ENCODE peak calls at places on chromosomes 13 and 19, in four cellular contexts. H is HCT116, C is HepG2, M is Panc1. B is an unnamed sample.

GRCh38 chr19:9842834-9843625 is 7.9 kb downstream of the PIN1 start:
- DNase-seq in C (no peak), H (no peak), M (no peak), B (no peak)

GRCh38 chr19:47158879-47159509 is 28.4 kb downstream of the SAE1 start:
- DNase-seq in H (no peak), C (no peak), M (no peak), B (no peak)

GRCh38 chr13:110571897-110572777 is 10.6 kb upstream of the RAB20 start:
- DNase-seq in C (no peak), M (no peak), H (no peak), B (no peak)

GRCh38 chr13:110125157-110125556 is 181.8 kb downstream of the COL4A1 start:
- DNase-seq in C (no peak), H (no peak), M (no peak), B (no peak)

GRCh38 chr19:47757617-47758432 is 12.5 kb downstream of the NOP53 start:
- DNase-seq in M (no peak), C (peak), H (no peak), B (no peak)

GRCh38 chr19:53094749-53095575 is 8.3 kb downstream of the ZNF160 start:
- DNase-seq in C (no peak), H (no peak), M (no peak), B (peak)

GRCh38 chr19:55005684-55006488 is 32.2 kb downstream of the GP6 start:
- DNase-seq in M (no peak), H (peak), C (peak), B (peak)

GRCh38 chr13:39810091-39810877 is 154.8 kb downstream of the COG6 start:
- DNase-seq in H (no peak), C (no peak), M (no peak), B (no peak)

GRCh38 chr19:39297931-39298634 is 1.9 kb downstream of the IFNL1 start:
- DNase-seq in C (no peak), M (no peak), H (no peak), B (no peak)

GRCh38 chr13:73224708-73225107 is 165.9 kb downstream of the KLF5 start:
- DNase-seq in H (no peak), C (no peak), M (no peak), B (no peak)

GRCh38 chr19:50377051-50377441 is 789 bp downstream of the NR1H2 start:
- DNase-seq in C (peak), H (peak), M (no peak), B (peak)

GRCh38 chr19:38277549-38277948 is 13.2 kb downstream of the SPINT2 start:
- DNase-seq in H (no peak), C (no peak), M (no peak), B (no peak)

GRCh38 chr19:38277969-38278680 is 13.8 kb downstream of the SPINT2 start:
- DNase-seq in H (no peak), M (no peak), C (no peak), B (no peak)

GRCh38 chr19:38274734-38275133 is 10.4 kb downstream of the SPINT2 start:
- DNase-seq in H (no peak), M (no peak), C (no peak), B (no peak)

GRCh38 chr19:38278751-38279150 is 14.4 kb downstream of the SPINT2 start:
- DNase-seq in M (no peak), C (no peak), H (no peak), B (no peak)

DNA sequence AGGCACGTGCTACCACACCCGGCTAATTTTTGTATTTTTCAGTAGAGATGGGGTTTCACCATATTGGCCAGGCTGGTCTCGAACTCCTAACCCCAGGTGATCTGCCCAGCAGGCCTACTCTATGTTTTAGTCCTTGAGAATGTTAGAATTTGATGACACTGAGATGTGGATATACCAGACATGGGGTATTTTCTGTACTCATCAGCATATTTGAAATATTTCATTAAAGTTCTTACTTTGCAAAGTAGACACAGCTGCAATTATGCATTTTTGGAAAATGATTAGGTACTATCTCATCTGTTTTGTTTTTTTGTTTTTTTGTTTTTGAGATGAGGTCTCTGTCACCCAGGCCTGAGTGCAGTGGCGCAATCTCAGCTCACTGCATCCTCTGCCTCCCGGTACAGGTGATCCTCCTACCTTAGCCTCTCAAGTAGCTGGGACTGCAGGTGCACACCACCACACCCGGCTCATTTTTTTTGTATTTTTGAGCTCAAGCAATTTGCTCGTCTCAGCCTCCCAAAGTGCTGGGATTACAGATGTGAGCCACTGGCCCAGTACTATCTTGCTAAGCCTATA is 12.7 kb downstream of the SPINT2 start:
- DNase-seq in H (no peak), C (no peak), M (no peak), B (no peak)
- TF ChIP-seq TCF7L2 in H (no peak), C (no peak), M (no peak), B (no peak)

DNA sequence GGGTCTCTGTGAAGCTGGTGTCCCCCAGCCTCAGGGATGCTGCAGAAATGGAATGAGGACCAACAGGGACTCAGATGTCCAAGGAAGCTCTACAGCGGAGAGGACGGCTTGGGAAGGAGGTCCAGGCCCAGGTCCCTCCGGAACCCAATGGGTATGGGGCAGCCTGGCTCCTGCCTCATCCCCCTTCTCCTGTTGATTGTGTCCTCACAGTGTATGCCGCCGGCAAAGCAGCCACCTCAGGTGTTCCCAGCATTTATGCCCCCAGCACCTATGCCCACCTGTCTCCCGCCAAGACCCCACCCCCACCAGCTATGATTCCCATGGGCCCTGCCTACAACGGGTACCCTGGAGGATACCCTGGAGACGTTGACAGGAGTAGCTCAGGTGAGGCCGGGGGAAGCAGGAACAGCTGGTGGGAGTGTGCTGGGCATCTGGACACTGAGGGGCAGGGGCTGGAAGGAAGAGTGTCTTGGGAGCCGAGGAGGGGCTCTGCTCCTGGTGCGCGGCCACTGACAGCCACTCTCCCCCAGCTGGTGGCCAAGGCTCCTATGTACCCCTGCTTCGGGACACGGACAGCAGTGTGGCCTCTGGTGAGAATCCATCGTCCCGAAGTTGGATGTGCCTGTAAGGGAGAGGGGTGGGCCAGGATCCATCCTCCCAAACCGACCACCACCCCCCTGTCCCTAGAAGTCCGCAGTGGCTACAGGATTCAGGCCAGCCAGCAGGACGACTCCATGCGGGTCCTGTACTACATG is 2.4 kb upstream of the USF2 start:
- DNase-seq in M (no peak), H (no peak), C (no peak), B (no peak)
- TF ChIP-seq TCF7L2 in M (no peak), H (no peak), C (no peak), B (no peak)

GRCh38 chr13:35780613-35781012 is 304.1 kb upstream of the MAB21L1 start:
- DNase-seq in H (no peak), C (no peak), M (no peak), B (no peak)
- TF ChIP-seq TCF7L2 in H (no peak), C (no peak), M (no peak), B (no peak)

GRCh38 chr19:4184718-4185352 is 2.3 kb downstream of the ANKRD24 start:
- DNase-seq in C (no peak), M (no peak), H (no peak), B (no peak)

GRCh38 chr19:4185413-4186086 is 3.1 kb downstream of the ANKRD24 start:
- DNase-seq in M (no peak), H (no peak), C (no peak), B (no peak)

GRCh38 chr19:4182082-4182926 is at the start of the genes ANKRD24 and SIRT6:
- DNase-seq in H (peak), C (peak), M (peak), B (peak)

GRCh38 chr19:4186087-4186993 is 3.9 kb downstream of the ANKRD24 start:
- DNase-seq in M (no peak), H (peak), C (peak), B (peak)

DNA sequence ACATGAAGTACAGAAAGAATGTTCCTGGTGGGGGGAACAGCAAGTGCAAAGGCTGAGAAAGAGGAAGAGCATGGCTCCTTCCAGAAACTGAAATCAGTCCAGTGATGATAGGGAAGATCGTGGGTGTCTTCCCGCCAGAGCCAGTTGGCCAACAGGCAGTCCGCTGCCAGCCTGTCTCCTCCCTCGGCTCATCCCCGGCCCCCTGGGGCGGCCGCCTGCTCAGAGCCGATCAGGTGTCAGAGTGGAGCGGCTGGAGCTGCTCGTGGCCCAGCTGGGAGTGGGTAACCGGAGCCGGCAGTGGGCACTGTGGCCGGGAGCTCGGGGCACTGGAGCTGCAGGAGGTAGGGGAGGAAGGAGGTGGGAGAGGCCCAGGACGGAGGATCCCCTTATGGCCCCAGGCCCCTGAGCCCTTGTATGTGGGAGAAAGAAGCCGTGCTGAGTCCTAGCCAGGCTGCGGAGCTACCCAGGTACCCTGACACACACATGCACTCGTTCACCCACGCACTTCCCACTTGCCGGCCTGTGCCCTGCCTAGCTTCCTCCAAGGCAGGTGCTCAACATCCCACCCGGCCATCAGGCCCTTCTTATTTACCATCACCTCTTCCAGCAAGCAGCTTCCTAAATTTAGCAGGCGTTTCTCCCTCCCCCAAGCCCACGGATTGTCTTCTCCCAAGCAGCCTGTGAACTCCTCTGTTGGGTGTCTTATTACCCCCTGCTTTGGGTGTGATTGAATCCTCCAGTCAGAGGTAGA is 1.7 kb downstream of the ANKRD24 start:
- DNase-seq in C (no peak), M (no peak), H (no peak), B (no peak)
- TF ChIP-seq TCF7L2 in C (no peak), M (no peak), H (no peak), B (no peak)